ENCODE peak calls at places on chromosomes 1 and 21, in six cellular contexts. One of them, this sample, is unnamed.

GRCh38 chr1:202143011-202143767 is 1.3 kb downstream of the ARL8A start:
- DNase-seq in BJ: no peak
- DNase-seq in kidney epithelial cell: no peak
- DNase-seq in Peyer's patch: peak; percentile 61
- DNase-seq in fibroblast of pulmonary artery: no peak
- DNase-seq in fibroblast of lung: no peak
- DNase-seq in this sample: no peak

GRCh38 chr1:226668173-226668560 is 70.9 kb downstream of the ITPKB start:
- DNase-seq in BJ: no peak
- DNase-seq in kidney epithelial cell: no peak
- DNase-seq in Peyer's patch: no peak
- DNase-seq in fibroblast of pulmonary artery: no peak
- DNase-seq in fibroblast of lung: no peak
- DNase-seq in this sample: no peak

GRCh38 chr1:41431490-41432350 is 52.8 kb downstream of the EDN2 start:
- DNase-seq in BJ: no peak
- DNase-seq in kidney epithelial cell: no peak
- DNase-seq in Peyer's patch: no peak
- DNase-seq in fibroblast of pulmonary artery: no peak
- DNase-seq in fibroblast of lung: no peak
- DNase-seq in this sample: no peak

GRCh38 chr1:25222606-25223005 is 9.7 kb downstream of the SYF2 start:
- DNase-seq in BJ: no peak
- DNase-seq in kidney epithelial cell: no peak
- DNase-seq in Peyer's patch: no peak
- DNase-seq in fibroblast of pulmonary artery: no peak
- DNase-seq in fibroblast of lung: no peak
- DNase-seq in this sample: no peak

GRCh38 chr1:22750671-22751016 is 40.0 kb downstream of the EPHB2 start:
- DNase-seq in BJ: no peak
- DNase-seq in kidney epithelial cell: no peak
- DNase-seq in Peyer's patch: no peak
- DNase-seq in fibroblast of pulmonary artery: no peak
- DNase-seq in fibroblast of lung: peak; percentile 14
- DNase-seq in this sample: no peak

GRCh38 chr1:8702848-8703810 is 114.3 kb downstream of the RERE start:
- DNase-seq in BJ: peak; percentile 54
- DNase-seq in kidney epithelial cell: peak; percentile 64
- DNase-seq in Peyer's patch: peak; percentile 95
- DNase-seq in fibroblast of pulmonary artery: peak; percentile 93
- DNase-seq in fibroblast of lung: peak; percentile 92
- DNase-seq in this sample: peak; percentile 67

GRCh38 chr1:24297187-24297851 is 21.8 kb upstream of the GRHL3 start:
- DNase-seq in BJ: no peak
- DNase-seq in kidney epithelial cell: no peak
- DNase-seq in Peyer's patch: no peak
- DNase-seq in fibroblast of pulmonary artery: no peak
- DNase-seq in fibroblast of lung: no peak
- DNase-seq in this sample: no peak

GRCh38 chr1:186465956-186466355 is 5.0 kb upstream of the PDC start:
- DNase-seq in BJ: peak; percentile 9
- DNase-seq in kidney epithelial cell: no peak
- DNase-seq in Peyer's patch: no peak
- DNase-seq in fibroblast of pulmonary artery: no peak
- DNase-seq in fibroblast of lung: no peak
- DNase-seq in this sample: no peak

GRCh38 chr1:203300441-203301330 is 4.6 kb upstream of the BTG2 start:
- DNase-seq in BJ: no peak
- DNase-seq in kidney epithelial cell: no peak
- DNase-seq in Peyer's patch: no peak
- DNase-seq in fibroblast of pulmonary artery: no peak
- DNase-seq in fibroblast of lung: no peak
- DNase-seq in this sample: no peak

GRCh38 chr1:51956528-51957509 is 33.7 kb downstream of the RAB3B start:
- DNase-seq in BJ: no peak
- DNase-seq in kidney epithelial cell: no peak
- DNase-seq in Peyer's patch: no peak
- DNase-seq in fibroblast of pulmonary artery: peak; percentile 39
- DNase-seq in fibroblast of lung: peak; percentile 15
- DNase-seq in this sample: no peak

GRCh38 chr1:77504986-77505385 is 177.5 kb downstream of the ZZZ3 start:
- DNase-seq in BJ: no peak
- DNase-seq in kidney epithelial cell: no peak
- DNase-seq in Peyer's patch: no peak
- DNase-seq in fibroblast of pulmonary artery: peak; percentile 78
- DNase-seq in fibroblast of lung: peak; percentile 18
- DNase-seq in this sample: no peak

GRCh38 chr1:31701137-31701736 is 2.6 kb downstream of the COL16A1 start:
- DNase-seq in BJ: peak; percentile 85
- DNase-seq in kidney epithelial cell: peak; percentile 81
- DNase-seq in Peyer's patch: peak; percentile 90
- DNase-seq in fibroblast of pulmonary artery: peak; percentile 99
- DNase-seq in fibroblast of lung: peak; percentile 99
- DNase-seq in this sample: peak; percentile 93

GRCh38 chr1:7299994-7300393 is 471.1 kb upstream of the VAMP3 start:
- DNase-seq in BJ: peak; percentile 46
- DNase-seq in kidney epithelial cell: peak; percentile 38
- DNase-seq in Peyer's patch: no peak
- DNase-seq in fibroblast of pulmonary artery: peak; percentile 57
- DNase-seq in fibroblast of lung: peak; percentile 87
- DNase-seq in this sample: no peak

GRCh38 chr1:3248416-3249141 is 179.6 kb downstream of the PRDM16 start:
- DNase-seq in BJ: no peak
- DNase-seq in kidney epithelial cell: no peak
- DNase-seq in Peyer's patch: no peak
- DNase-seq in fibroblast of pulmonary artery: no peak
- DNase-seq in fibroblast of lung: no peak
- DNase-seq in this sample: no peak

GRCh38 chr21:15060776-15061175 is 4.0 kb downstream of the NRIP1 start:
- DNase-seq in BJ: no peak
- DNase-seq in kidney epithelial cell: no peak
- DNase-seq in Peyer's patch: no peak
- DNase-seq in fibroblast of pulmonary artery: no peak
- DNase-seq in fibroblast of lung: no peak
- DNase-seq in this sample: no peak

GRCh38 chr1:8818325-8818775 is 910 bp upstream of the RERE start:
- DNase-seq in BJ: no peak
- DNase-seq in kidney epithelial cell: no peak
- DNase-seq in Peyer's patch: peak; percentile 84
- DNase-seq in fibroblast of pulmonary artery: peak; percentile 89
- DNase-seq in fibroblast of lung: peak; percentile 82
- DNase-seq in this sample: peak; percentile 27

GRCh38 chr21:36104306-36105300 is 30.3 kb upstream of the CBR3 start:
- DNase-seq in BJ: no peak
- DNase-seq in kidney epithelial cell: peak; percentile 77
- DNase-seq in Peyer's patch: peak; percentile 67
- DNase-seq in fibroblast of pulmonary artery: peak; percentile 46
- DNase-seq in fibroblast of lung: peak; percentile 53
- DNase-seq in this sample: no peak

GRCh38 chr1:186568221-186568620 is 107.3 kb upstream of the PDC start:
- DNase-seq in BJ: no peak
- DNase-seq in kidney epithelial cell: no peak
- DNase-seq in Peyer's patch: no peak
- DNase-seq in fibroblast of pulmonary artery: no peak
- DNase-seq in fibroblast of lung: no peak
- DNase-seq in this sample: no peak

GRCh38 chr1:168236836-168237611 is 11.2 kb downstream of the SFT2D2 start:
- DNase-seq in BJ: no peak
- DNase-seq in kidney epithelial cell: no peak
- DNase-seq in Peyer's patch: no peak
- DNase-seq in fibroblast of pulmonary artery: no peak
- DNase-seq in fibroblast of lung: no peak
- DNase-seq in this sample: no peak

GRCh38 chr1:174818951-174819350 is 180.8 kb upstream of the CACYBP start:
- DNase-seq in BJ: no peak
- DNase-seq in kidney epithelial cell: no peak
- DNase-seq in Peyer's patch: no peak
- DNase-seq in fibroblast of pulmonary artery: no peak
- DNase-seq in fibroblast of lung: no peak
- DNase-seq in this sample: no peak

GRCh38 chr1:91783423-91784162 is 102.4 kb downstream of the TGFBR3 start:
- DNase-seq in BJ: no peak
- DNase-seq in kidney epithelial cell: no peak
- DNase-seq in Peyer's patch: no peak
- DNase-seq in fibroblast of pulmonary artery: peak; percentile 87
- DNase-seq in fibroblast of lung: peak; percentile 84
- DNase-seq in this sample: no peak

GRCh38 chr1:190102757-190103326 is 374.8 kb downstream of the BRINP3 start:
- DNase-seq in BJ: no peak
- DNase-seq in kidney epithelial cell: no peak
- DNase-seq in Peyer's patch: no peak
- DNase-seq in fibroblast of pulmonary artery: no peak
- DNase-seq in fibroblast of lung: no peak
- DNase-seq in this sample: no peak

GRCh38 chr1:31593770-31594632 is 17.7 kb downstream of the TINAGL1 start:
- DNase-seq in BJ: no peak
- DNase-seq in kidney epithelial cell: no peak
- DNase-seq in Peyer's patch: peak; percentile 90
- DNase-seq in fibroblast of pulmonary artery: peak; percentile 84
- DNase-seq in fibroblast of lung: peak; percentile 76
- DNase-seq in this sample: no peak

GRCh38 chr1:15950302-15950701 is 25.6 kb downstream of the ZBTB17 start:
- DNase-seq in BJ: no peak
- DNase-seq in kidney epithelial cell: no peak
- DNase-seq in Peyer's patch: no peak
- DNase-seq in fibroblast of pulmonary artery: no peak
- DNase-seq in fibroblast of lung: no peak
- DNase-seq in this sample: no peak

GRCh38 chr1:61261585-61261984 is 179.2 kb downstream of the NFIA start:
- DNase-seq in BJ: no peak
- DNase-seq in kidney epithelial cell: no peak
- DNase-seq in Peyer's patch: no peak
- DNase-seq in fibroblast of pulmonary artery: no peak
- DNase-seq in fibroblast of lung: peak; percentile 29
- DNase-seq in this sample: no peak

GRCh38 chr1:35708952-35709351 is 9.7 kb downstream of the C1orf216 start:
- DNase-seq in BJ: no peak
- DNase-seq in kidney epithelial cell: no peak
- DNase-seq in Peyer's patch: no peak
- DNase-seq in fibroblast of pulmonary artery: no peak
- DNase-seq in fibroblast of lung: no peak
- DNase-seq in this sample: no peak
- H3K4me3 ChIP-seq in BJ: no peak overlapping the region
- H3K4me3 ChIP-seq in kidney epithelial cell: no peak overlapping the region
- H3K4me3 ChIP-seq in Peyer's patch: no peak overlapping the region
- H3K4me3 ChIP-seq in fibroblast of pulmonary artery: no peak overlapping the region
- H3K4me3 ChIP-seq in fibroblast of lung: no peak overlapping the region
- H3K4me3 ChIP-seq in this sample: no peak overlapping the region

DNA sequence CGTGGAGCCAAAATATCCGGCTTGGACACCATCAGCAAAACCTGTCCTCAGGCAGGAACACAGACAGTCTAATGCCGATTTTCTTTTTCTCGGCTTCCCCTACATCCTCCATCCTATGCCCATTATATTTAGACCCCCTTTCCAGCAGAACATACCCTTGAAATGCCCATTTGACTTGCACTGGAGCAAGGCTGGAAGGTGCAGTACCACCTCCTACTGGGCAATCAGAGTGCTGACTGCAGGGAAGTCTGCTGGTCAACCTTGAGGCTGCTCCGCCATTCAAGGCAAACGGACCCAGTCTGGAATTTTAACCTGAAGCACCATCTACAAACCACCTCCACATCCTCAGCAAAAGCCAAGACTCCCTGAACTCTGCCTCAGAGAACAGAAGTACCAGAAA is 79.5 kb downstream of the TIAM1 start:
- DNase-seq in BJ: no peak
- DNase-seq in kidney epithelial cell: no peak
- DNase-seq in Peyer's patch: no peak
- DNase-seq in fibroblast of pulmonary artery: no peak
- DNase-seq in fibroblast of lung: no peak
- DNase-seq in this sample: no peak
- TF ChIP-seq CTCF in BJ: no peak
- TF ChIP-seq CTCF in kidney epithelial cell: no peak
- TF ChIP-seq CTCF in Peyer's patch: no peak
- TF ChIP-seq CTCF in fibroblast of pulmonary artery: no peak
- TF ChIP-seq CTCF in fibroblast of lung: no peak
- TF ChIP-seq CTCF in this sample: no peak

DNA sequence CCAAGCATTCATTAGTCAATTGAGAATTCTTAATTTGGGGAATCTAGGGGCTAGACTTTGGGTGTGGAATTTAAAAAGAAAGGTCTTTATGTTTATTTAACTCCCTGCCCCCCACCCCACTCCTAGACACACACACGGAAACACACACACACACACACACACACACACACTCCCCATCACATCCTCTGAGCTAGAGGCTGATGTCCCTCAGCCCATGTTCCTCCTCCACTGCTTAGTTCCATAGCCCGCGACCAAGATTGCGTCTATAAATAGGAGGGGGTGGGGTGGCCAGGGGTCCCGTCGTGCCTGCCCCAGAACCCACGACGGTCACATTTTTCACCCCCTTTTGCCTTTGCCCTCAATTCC is 649 bp upstream of the KIRREL1 start:
- DNase-seq in BJ: no peak
- DNase-seq in kidney epithelial cell: no peak
- DNase-seq in Peyer's patch: no peak
- DNase-seq in fibroblast of pulmonary artery: peak; percentile 55
- DNase-seq in fibroblast of lung: no peak
- DNase-seq in this sample: no peak
- H3K4me3 ChIP-seq in BJ: peak overlapping the region; percentile 68
- H3K4me3 ChIP-seq in kidney epithelial cell: peak overlapping the region; percentile 87
- H3K4me3 ChIP-seq in Peyer's patch: peak overlapping the region; percentile 68
- H3K4me3 ChIP-seq in fibroblast of pulmonary artery: peak overlapping the region; percentile 95
- H3K4me3 ChIP-seq in fibroblast of lung: peak overlapping the region; percentile 91
- H3K4me3 ChIP-seq in this sample: peak overlapping the region; percentile 91

GRCh38 chr1:246959944-246960693 is 28.4 kb upstream of the AHCTF1 start:
- DNase-seq in BJ: no peak
- DNase-seq in kidney epithelial cell: no peak
- DNase-seq in Peyer's patch: no peak
- DNase-seq in fibroblast of pulmonary artery: peak; percentile 34
- DNase-seq in fibroblast of lung: peak; percentile 66
- DNase-seq in this sample: no peak
- TF ChIP-seq CTCF in BJ: no peak
- TF ChIP-seq CTCF in kidney epithelial cell: no peak
- TF ChIP-seq CTCF in Peyer's patch: no peak
- TF ChIP-seq CTCF in fibroblast of pulmonary artery: no peak
- TF ChIP-seq CTCF in fibroblast of lung: no peak
- TF ChIP-seq CTCF in this sample: no peak

GRCh38 chr1:160399544-160400283 is 650 bp upstream of the VANGL2 start:
- DNase-seq in BJ: no peak
- DNase-seq in kidney epithelial cell: no peak
- DNase-seq in Peyer's patch: no peak
- DNase-seq in fibroblast of pulmonary artery: no peak
- DNase-seq in fibroblast of lung: no peak
- DNase-seq in this sample: no peak
- H3K4me3 ChIP-seq in BJ: no peak overlapping the region
- H3K4me3 ChIP-seq in kidney epithelial cell: peak overlapping the region; percentile 48
- H3K4me3 ChIP-seq in Peyer's patch: peak overlapping the region; percentile 66
- H3K4me3 ChIP-seq in fibroblast of pulmonary artery: peak overlapping the region; percentile 75
- H3K4me3 ChIP-seq in fibroblast of lung: no peak overlapping the region
- H3K4me3 ChIP-seq in this sample: no peak overlapping the region

GRCh38 chr1:85894651-85895050 is 186.4 kb upstream of the ZNHIT6 start:
- DNase-seq in BJ: no peak
- DNase-seq in kidney epithelial cell: no peak
- DNase-seq in Peyer's patch: no peak
- DNase-seq in fibroblast of pulmonary artery: peak; percentile 62
- DNase-seq in fibroblast of lung: peak; percentile 62
- DNase-seq in this sample: peak; percentile 11
- TF ChIP-seq CTCF in BJ: peak; percentile 58
- TF ChIP-seq CTCF in kidney epithelial cell: peak; percentile 55
- TF ChIP-seq CTCF in Peyer's patch: no peak
- TF ChIP-seq CTCF in fibroblast of pulmonary artery: peak; percentile 64
- TF ChIP-seq CTCF in fibroblast of lung: peak; percentile 59
- TF ChIP-seq CTCF in this sample: peak; percentile 57